ENCODE peak calls at places on chromosome 21, in nine cellular contexts. I is NCI-H2171; P is H9; R is bronchial epithelial cell; A is NCI-H1092 treated with DMSO at 0.1 percent for 48 hours; U is mesenchymal stem cell; O is stimulated activated CD4-positive, alpha-beta T cell treated with anti-CD3 and anti-CD28 coated beads, TNF-alpha, amount 100 ng/mL, for 4 hours; B is activated naive CD8-positive, alpha-beta T cell treated with anti-CD3 and anti-CD28 coated beads for 36 hours; N is BJ. W is an unnamed sample.

GRCh38 chr21:42777757-42778344 is 101.5 kb downstream of the WDR4 start:
- DNase-seq in O (no peak), I (no peak), P (no peak), U (no peak), R (no peak), N (no peak), B (no peak), A (no peak), W (no peak)

GRCh38 chr21:46457801-46458314 is 833 bp upstream of the DIP2A start:
- DNase-seq in I (no peak), P (peak), U (peak), R (peak), O (no peak), B (peak), A (peak), N (no peak), W (peak)

GRCh38 chr21:16239659-16240265 is 510.0 kb downstream of the USP25 start:
- DNase-seq in P (no peak), U (peak), O (no peak), N (no peak), B (no peak), R (no peak), A (no peak), I (no peak), W (no peak)

GRCh38 chr21:39384674-39385298 is 35.9 kb upstream of the HMGN1 start:
- DNase-seq in O (no peak), B (no peak), A (no peak), I (no peak), R (no peak), N (no peak), P (no peak), U (peak), W (no peak)

GRCh38 chr21:27240901-27241300 is 274.0 kb upstream of the ADAMTS5 start:
- DNase-seq in B (no peak), I (no peak), N (no peak), R (no peak), A (no peak), U (no peak), P (no peak), O (no peak), W (no peak)

GRCh38 chr21:39660596-39660995 is 47.9 kb downstream of the B3GALT5 start:
- DNase-seq in R (peak), U (peak), I (no peak), B (no peak), A (no peak), N (peak), O (no peak), P (no peak), W (peak)

GRCh38 chr21:31557956-31558838 is 101.3 kb upstream of the SOD1 start:
- DNase-seq in I (peak), U (peak), A (peak), P (peak), B (peak), R (no peak), N (no peak), O (peak), W (no peak)

GRCh38 chr21:41832230-41833137 is 46.7 kb downstream of the PRDM15 start:
- DNase-seq in O (no peak), B (no peak), N (no peak), P (no peak), U (no peak), R (no peak), A (no peak), I (no peak), W (no peak)

GRCh38 chr21:41953249-41953830 is 478 bp downstream of the C2CD2 start:
- DNase-seq in N (no peak), A (no peak), R (no peak), P (no peak), B (peak), U (peak), O (no peak), I (no peak), W (no peak)

GRCh38 chr21:43191971-43192370 is 23.2 kb downstream of the CRYAA start:
- DNase-seq in N (no peak), B (no peak), P (no peak), R (no peak), U (no peak), I (no peak), A (no peak), O (no peak), W (no peak)

GRCh38 chr21:31310750-31311149 is 33.3 kb downstream of the TIAM1 start:
- DNase-seq in B (no peak), U (peak), A (peak), I (peak), P (no peak), R (peak), O (no peak), N (no peak), W (peak)

GRCh38 chr21:21196848-21197247 is 198.6 kb downstream of the NCAM2 start:
- DNase-seq in U (no peak), N (no peak), R (no peak), B (no peak), P (no peak), O (no peak), A (no peak), I (no peak), W (no peak)

GRCh38 chr21:46253610-46254124 is 25.1 kb upstream of the LSS start:
- DNase-seq in N (no peak), P (no peak), A (no peak), B (peak), U (peak), O (no peak), R (no peak), I (no peak), W (no peak)

GRCh38 chr21:34072145-34073031 is 990 bp upstream of the MRPS6 start:
- DNase-seq in U (no peak), A (no peak), P (no peak), B (no peak), N (no peak), O (no peak), R (no peak), I (no peak), W (no peak)

GRCh38 chr21:17343055-17343454 is 169.8 kb upstream of the CXADR start:
- DNase-seq in R (peak), O (no peak), A (no peak), N (no peak), U (peak), P (no peak), B (no peak), I (no peak), W (no peak)

GRCh38 chr21:45378258-45378966 is 26.6 kb upstream of the COL18A1 start:
- DNase-seq in O (no peak), N (peak), I (no peak), B (no peak), A (no peak), P (peak), R (no peak), U (peak), W (no peak)

GRCh38 chr21:38468989-38469388 is 29.3 kb downstream of the ERG start:
- DNase-seq in I (no peak), N (no peak), R (peak), O (no peak), B (no peak), U (no peak), P (no peak), A (no peak), W (no peak)

GRCh38 chr21:31630062-31630711 is 29.3 kb upstream of the SOD1 start:
- DNase-seq in U (peak), I (no peak), A (no peak), O (no peak), R (peak), P (no peak), N (peak), B (no peak), W (peak)

GRCh38 chr21:16420086-16420724 is 690.4 kb downstream of the USP25 start:
- DNase-seq in N (no peak), P (no peak), R (peak), U (peak), O (no peak), B (no peak), I (no peak), A (peak), W (no peak)